ENCODE peak calls at places on chromosomes 7 and 10, in four cellular contexts. E is activated gamma-delta T cell, Q is Calu3, T is spleen. Y is an unnamed sample.

GRCh38 chr7:121697731-121698396 is 175.1 kb upstream of the PTPRZ1 start:
- DNase-seq in E (no peak), Q (no peak), T (no peak), Y (no peak)

GRCh38 chr7:28478661-28479060 is 66.3 kb downstream of the CREB5 start:
- DNase-seq in E (no peak), Q (no peak), T (no peak), Y (no peak)

GRCh38 chr10:97543025-97543546 is 29.5 kb upstream of the ANKRD2 start:
- DNase-seq in E (no peak), Q (peak), T (peak), Y (no peak)

GRCh38 chr10:69383485-69384089 is 33.1 kb downstream of the TACR2 start:
- DNase-seq in E (no peak), Q (no peak), T (no peak), Y (no peak)

GRCh38 chr7:43729924-43730248 is 563 bp upstream of the COA1 start:
- DNase-seq in E (no peak), Q (no peak), T (no peak), Y (no peak)

GRCh38 chr10:55174419-55174818 is 373.4 kb upstream of the PCDH15 start:
- DNase-seq in E (no peak), Q (peak), T (no peak), Y (no peak)

GRCh38 chr7:30470783-30471182 is 7.8 kb downstream of the NOD1 start:
- DNase-seq in E (no peak), Q (no peak), T (no peak), Y (no peak)

GRCh38 chr7:150755473-150756099 is 18.4 kb downstream of the GIMAP5 start:
- DNase-seq in E (no peak), Q (no peak), T (no peak), Y (no peak)

GRCh38 chr7:132275384-132275783 is 300.9 kb downstream of the PLXNA4 start:
- DNase-seq in E (no peak), Q (no peak), T (no peak), Y (no peak)

GRCh38 chr7:1357601-1358271 is 101.5 kb downstream of the MICALL2 start:
- DNase-seq in E (no peak), Q (no peak), T (peak), Y (no peak)

GRCh38 chr7:139629392-139630082 is 106.1 kb downstream of the CLEC2L start:
- DNase-seq in E (no peak), Q (no peak), T (no peak), Y (no peak)

GRCh38 chr10:88473989-88474883 is 108.9 kb downstream of the RNLS start:
- DNase-seq in E (no peak), Q (peak), T (no peak), Y (no peak)

GRCh38 chr7:369981-370621 is 80.1 kb downstream of the FOXL3 start:
- DNase-seq in E (no peak), Q (peak), T (peak), Y (no peak)

GRCh38 chr7:37817219-37817618 is 31.2 kb upstream of the NME8 start:
- DNase-seq in E (no peak), Q (no peak), T (no peak), Y (no peak)

GRCh38 chr7:100966542-100967291 is 2.6 kb upstream of the MUC12 start:
- DNase-seq in E (no peak), Q (no peak), T (no peak), Y (no peak)

GRCh38 chr10:127018766-127019165 is 113.5 kb downstream of the DOCK1 start:
- DNase-seq in E (no peak), Q (no peak), T (no peak), Y (no peak)

GRCh38 chr7:42493436-42494198 is 256.6 kb upstream of the GLI3 start:
- DNase-seq in E (no peak), Q (no peak), T (no peak), Y (no peak)

GRCh38 chr10:48444266-48444665 is 137.8 kb downstream of the MAPK8 start:
- DNase-seq in E (no peak), Q (no peak), T (no peak), Y (no peak)

GRCh38 chr10:98000346-98000745 is 30.1 kb downstream of the CRTAC1 start:
- DNase-seq in E (no peak), Q (no peak), T (no peak), Y (no peak)

GRCh38 chr7:114243019-114243507 is 171.6 kb upstream of the FOXP2 start:
- DNase-seq in E (no peak), Q (peak), T (no peak), Y (no peak)

GRCh38 chr10:17375936-17376584 is 78.3 kb downstream of the ST8SIA6 start:
- DNase-seq in E (no peak), Q (peak), T (no peak), Y (peak)

GRCh38 chr7:135834262-135834661 is 85.6 kb upstream of the FAM180A start:
- DNase-seq in E (no peak), Q (no peak), T (no peak), Y (no peak)

GRCh38 chr10:49000437-49001398 is 61.1 kb upstream of the LRRC18 start:
- DNase-seq in E (no peak), Q (no peak), T (no peak), Y (no peak)

GRCh38 chr10:7449063-7449695 is 38.3 kb upstream of the SFMBT2 start:
- DNase-seq in E (no peak), Q (no peak), T (no peak), Y (no peak)

GRCh38 chr10:95655571-95656290 is 780 bp downstream of the ALDH18A1 start:
- DNase-seq in E (no peak), Q (no peak), T (no peak), Y (peak)

GRCh38 chr10:17125316-17125715 is 4.3 kb downstream of the CUBN start:
- DNase-seq in E (no peak), Q (no peak), T (no peak), Y (no peak)

GRCh38 chr10:127216786-127217185 is 20.4 kb upstream of the INSYN2A start:
- DNase-seq in E (no peak), Q (no peak), T (no peak), Y (no peak)

GRCh38 chr7:86469680-86470295 is 173.9 kb upstream of the GRM3 start:
- DNase-seq in E (no peak), Q (peak), T (no peak), Y (peak)

GRCh38 chr7:122300607-122301079 is 3.9 kb downstream of the FEZF1 start:
- DNase-seq in E (no peak), Q (no peak), T (no peak), Y (no peak)

GRCh38 chr7:69276011-69276729 is 322.1 kb upstream of the AUTS2 start:
- DNase-seq in E (no peak), Q (no peak), T (no peak), Y (no peak)

GRCh38 chr10:23338886-23339285 is 5.7 kb downstream of the C10orf67 start:
- DNase-seq in E (no peak), Q (no peak), T (no peak), Y (no peak)

GRCh38 chr7:42476255-42476654 is 239.2 kb upstream of the GLI3 start:
- DNase-seq in E (no peak), Q (no peak), T (no peak), Y (no peak)

GRCh38 chr10:68047088-68047487 is 28.0 kb downstream of the HERC4 start:
- DNase-seq in E (no peak), Q (no peak), T (no peak), Y (peak)

GRCh38 chr7:157219154-157219553 is 80.4 kb downstream of the UBE3C start:
- DNase-seq in E (no peak), Q (no peak), T (no peak), Y (peak)

GRCh38 chr7:130941322-130942210 is 207.6 kb upstream of the KLF14 start:
- DNase-seq in E (no peak), Q (peak), T (peak), Y (no peak)

GRCh38 chr10:102645388-102645740 is 1.1 kb downstream of the TRIM8 start:
- DNase-seq in E (no peak), Q (peak), T (peak), Y (peak)

GRCh38 chr10:1440897-1441296 is 296.4 kb downstream of the ADARB2 start:
- DNase-seq in E (no peak), Q (no peak), T (no peak), Y (no peak)

GRCh38 chr10:101492814-101493213 is 95.2 kb downstream of the POLL start:
- DNase-seq in E (no peak), Q (no peak), T (no peak), Y (no peak)

GRCh38 chr7:35716038-35716803 is 21.3 kb upstream of the HERPUD2 start:
- DNase-seq in E (no peak), Q (no peak), T (no peak), Y (no peak)

GRCh38 chr10:72759584-72759983 is 67.6 kb downstream of the MCU start:
- DNase-seq in E (no peak), Q (no peak), T (no peak), Y (no peak)